ENCODE peak calls at places on chromosomes 4 and X, in four cellular contexts. One of them, this sample, is unnamed.

GRCh38 chr4:107736924-107737448 is 17.0 kb upstream of the PAPSS1 start:
- DNase-seq in Panc1: no peak
- DNase-seq in HepG2: peak; percentile 69
- DNase-seq in K562: peak; percentile 66
- DNase-seq in this sample: peak; percentile 44

GRCh38 chr4:87843936-87844335 is 11.2 kb downstream of the MEPE start:
- DNase-seq in Panc1: no peak
- DNase-seq in HepG2: no peak
- DNase-seq in K562: no peak
- DNase-seq in this sample: no peak

GRCh38 chr4:70583952-70584834 is 7.9 kb upstream of the AMBN start:
- DNase-seq in Panc1: no peak
- DNase-seq in K562: no peak
- DNase-seq in HepG2: peak; percentile 55
- DNase-seq in this sample: peak; percentile 94

GRCh38 chr4:169201144-169202124 is 69.3 kb downstream of the SH3RF1 start:
- DNase-seq in HepG2: no peak
- DNase-seq in Panc1: no peak
- DNase-seq in K562: no peak
- DNase-seq in this sample: no peak

GRCh38 chr4:56215901-56216300 is 171.4 kb downstream of the AASDH start:
- DNase-seq in K562: no peak
- DNase-seq in Panc1: no peak
- DNase-seq in HepG2: no peak
- DNase-seq in this sample: peak; percentile 33

GRCh38 chr4:133711817-133712216 is 489.8 kb downstream of the PABPC4L start:
- DNase-seq in K562: no peak
- DNase-seq in HepG2: no peak
- DNase-seq in Panc1: no peak
- DNase-seq in this sample: no peak

GRCh38 chrX:49199315-49199595 is 738 bp downstream of the SYP start:
- DNase-seq in K562: no peak
- DNase-seq in Panc1: no peak
- DNase-seq in HepG2: no peak
- DNase-seq in this sample: no peak

GRCh38 chrX:14389682-14390081 is 139.7 kb upstream of the GLRA2 start:
- DNase-seq in Panc1: no peak
- DNase-seq in K562: no peak
- DNase-seq in HepG2: no peak
- DNase-seq in this sample: no peak

GRCh38 chrX:45134775-45135174 is 65.9 kb downstream of the DIPK2B start:
- DNase-seq in K562: no peak
- DNase-seq in HepG2: peak; percentile 8
- DNase-seq in Panc1: no peak
- DNase-seq in this sample: no peak

GRCh38 chr4:53130896-53131561 is 234.8 kb downstream of the SCFD2 start:
- DNase-seq in Panc1: no peak
- DNase-seq in K562: no peak
- DNase-seq in HepG2: no peak
- DNase-seq in this sample: no peak

GRCh38 chr4:80225628-80226027 is 28.3 kb downstream of the PRDM8 start:
- DNase-seq in K562: no peak
- DNase-seq in HepG2: no peak
- DNase-seq in Panc1: no peak
- DNase-seq in this sample: no peak

GRCh38 chr4:10753326-10753725 is 68.8 kb upstream of the CLNK start:
- DNase-seq in HepG2: no peak
- DNase-seq in K562: no peak
- DNase-seq in Panc1: no peak
- DNase-seq in this sample: no peak

GRCh38 chr4:78219825-78220224 is 162.7 kb downstream of the FRAS1 start:
- DNase-seq in Panc1: no peak
- DNase-seq in K562: no peak
- DNase-seq in HepG2: peak; percentile 65
- DNase-seq in this sample: no peak

GRCh38 chr4:52945982-52946381 is 83.9 kb downstream of the RASL11B start:
- DNase-seq in HepG2: no peak
- DNase-seq in Panc1: no peak
- DNase-seq in K562: no peak
- DNase-seq in this sample: no peak

GRCh38 chr4:6591781-6592180 is 16.8 kb downstream of the MAN2B2 start:
- DNase-seq in K562: no peak
- DNase-seq in Panc1: no peak
- DNase-seq in HepG2: no peak
- DNase-seq in this sample: no peak

GRCh38 chr4:177118596-177118995 is 191.1 kb upstream of the NEIL3 start:
- DNase-seq in Panc1: no peak
- DNase-seq in K562: no peak
- DNase-seq in HepG2: no peak
- DNase-seq in this sample: no peak

GRCh38 chrX:96861661-96862060 is 22.0 kb upstream of the RPA4 start:
- DNase-seq in Panc1: no peak
- DNase-seq in HepG2: no peak
- DNase-seq in K562: no peak
- DNase-seq in this sample: no peak

GRCh38 chr4:16598241-16599224 is 299.9 kb downstream of the LDB2 start:
- DNase-seq in Panc1: no peak
- DNase-seq in K562: no peak
- DNase-seq in HepG2: peak; percentile 2
- DNase-seq in this sample: no peak

GRCh38 chr4:70505152-70505748 is 13.1 kb upstream of the AMTN start:
- DNase-seq in Panc1: peak; percentile 39
- DNase-seq in K562: peak; percentile 54
- DNase-seq in HepG2: peak; percentile 38
- DNase-seq in this sample: peak; percentile 42

GRCh38 chr4:82801910-82802521 is 3.4 kb upstream of the SCD5 start:
- DNase-seq in Panc1: no peak
- DNase-seq in HepG2: peak; percentile 13
- DNase-seq in K562: no peak
- DNase-seq in this sample: no peak

GRCh38 chr4:153204247-153205027 is at the start of gene TRIM2:
- DNase-seq in Panc1: no peak
- DNase-seq in K562: peak; percentile 64
- DNase-seq in HepG2: peak; percentile 71
- DNase-seq in this sample: peak; percentile 86

GRCh38 chrX:10137516-10137915 is 19.3 kb upstream of the CLCN4 start:
- DNase-seq in K562: no peak
- DNase-seq in HepG2: no peak
- DNase-seq in Panc1: no peak
- DNase-seq in this sample: no peak

GRCh38 chr4:41319553-41319952 is 62.8 kb downstream of the UCHL1 start:
- DNase-seq in Panc1: no peak
- DNase-seq in K562: no peak
- DNase-seq in HepG2: peak; percentile 10
- DNase-seq in this sample: peak; percentile 49

DNA sequence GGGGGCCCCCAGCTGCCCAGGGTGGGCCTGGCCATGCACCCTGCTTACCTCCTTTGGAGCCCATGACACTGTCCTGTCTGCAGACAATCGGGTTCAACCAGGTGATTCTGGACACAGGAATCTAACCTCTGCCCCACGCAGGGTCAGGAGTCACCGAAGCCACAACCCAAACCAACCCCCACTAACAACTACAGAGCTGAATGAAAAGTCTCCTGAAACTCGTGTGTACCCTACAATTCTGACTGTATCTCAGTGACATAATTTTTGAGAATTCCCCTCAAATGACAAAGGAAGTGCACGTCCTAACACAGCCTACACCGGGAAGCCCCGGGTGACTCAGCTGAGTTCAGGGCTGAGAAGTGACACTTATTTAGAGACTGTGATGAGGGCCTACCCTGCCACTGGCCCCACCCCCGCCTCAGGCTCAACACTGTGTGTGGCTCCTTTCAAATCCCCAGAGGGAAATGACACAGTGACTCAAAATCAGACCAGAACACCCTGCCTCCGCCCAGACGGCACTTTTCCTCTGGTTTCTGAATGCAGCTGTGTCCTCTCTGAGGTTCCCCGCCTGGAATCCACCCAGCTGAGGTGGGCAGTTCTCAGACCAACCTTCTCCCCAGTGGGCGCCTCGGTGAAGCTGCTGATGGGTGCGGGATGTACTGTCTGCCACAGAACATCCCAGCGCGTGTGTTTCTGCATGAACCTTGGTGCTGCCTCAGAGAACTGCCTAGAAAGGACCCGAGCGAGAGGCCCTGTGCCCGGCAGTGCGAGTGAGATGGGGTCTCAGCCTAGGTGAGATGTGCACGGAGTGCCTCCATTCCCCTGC is 9.9 kb downstream of the TNIP2 start:
- DNase-seq in K562: no peak
- DNase-seq in HepG2: no peak
- DNase-seq in Panc1: no peak
- DNase-seq in this sample: no peak
- TF ChIP-seq REST in K562: no peak
- TF ChIP-seq REST in HepG2: no peak
- TF ChIP-seq REST in Panc1: no peak
- TF ChIP-seq REST in this sample: no peak

GRCh38 chr4:26947318-26947717 is 86.7 kb downstream of the STIM2 start:
- DNase-seq in HepG2: no peak
- DNase-seq in Panc1: no peak
- DNase-seq in K562: no peak
- DNase-seq in this sample: no peak
- H3K9me3 ChIP-seq in HepG2: no peaks in the 10 kb centered on the region
- H3K9me3 ChIP-seq in Panc1: no peaks in the 10 kb centered on the region
- H3K9me3 ChIP-seq in K562: no peaks in the 10 kb centered on the region
- H3K9me3 ChIP-seq in this sample: no peaks in the 10 kb centered on the region

GRCh38 chr4:1192493-1193205 is 20.3 kb upstream of the SPON2 start:
- DNase-seq in Panc1: no peak
- DNase-seq in K562: no peak
- DNase-seq in HepG2: no peak
- DNase-seq in this sample: no peak
- TF ChIP-seq TCF7L2 in Panc1: no peak
- TF ChIP-seq TCF7L2 in K562: no peak
- TF ChIP-seq TCF7L2 in HepG2: no peak
- TF ChIP-seq TCF7L2 in this sample: no peak

GRCh38 chr4:140705625-140706275 is 50.4 kb downstream of the TBC1D9 start:
- DNase-seq in K562: no peak
- DNase-seq in HepG2: no peak
- DNase-seq in Panc1: no peak
- DNase-seq in this sample: no peak

GRCh38 chr4:140703463-140703862 is 52.7 kb downstream of the TBC1D9 start:
- DNase-seq in HepG2: peak; percentile 35
- DNase-seq in K562: no peak
- DNase-seq in Panc1: no peak
- DNase-seq in this sample: no peak

GRCh38 chr4:140704964-140705363 is 51.2 kb downstream of the TBC1D9 start:
- DNase-seq in HepG2: no peak
- DNase-seq in K562: no peak
- DNase-seq in Panc1: no peak
- DNase-seq in this sample: no peak

GRCh38 chr4:140704392-140704955 is 51.7 kb downstream of the TBC1D9 start:
- DNase-seq in HepG2: no peak
- DNase-seq in K562: no peak
- DNase-seq in Panc1: no peak
- DNase-seq in this sample: no peak

GRCh38 chr4:140702096-140702757 is 54.0 kb downstream of the TBC1D9 start:
- DNase-seq in Panc1: no peak
- DNase-seq in K562: no peak
- DNase-seq in HepG2: no peak
- DNase-seq in this sample: no peak
- TF ChIP-seq REST in Panc1: no peak
- TF ChIP-seq REST in K562: no peak
- TF ChIP-seq REST in HepG2: no peak
- TF ChIP-seq REST in this sample: no peak

This sample was measured in HCT116.